ENCODE peak calls at places on chromosomes 7 and 10, in five cellular contexts. H is SHP77 treated with DMSO at 0.1 percent for 48 hours, W is Peyer's patch, F is PC-3, O is neural progenitor cell. U is an unnamed sample.

GRCh38 chr10:97307441-97307840 is 11.6 kb upstream of the FRAT1 start:
- DNase-seq in H (no peak), W (no peak), F (no peak), O (no peak), U (no peak)

GRCh38 chr10:1410032-1410431 is 327.3 kb downstream of the ADARB2 start:
- DNase-seq in H (no peak), W (no peak), F (no peak), O (no peak), U (no peak)

GRCh38 chr10:12501324-12501723 is 152.0 kb downstream of the CAMK1D start:
- DNase-seq in H (no peak), W (no peak), F (no peak), O (no peak), U (no peak)

GRCh38 chr7:44231088-44231487 is 30.3 kb downstream of the YKT6 start:
- DNase-seq in H (no peak), W (no peak), F (no peak), O (no peak), U (no peak)

GRCh38 chr10:7562026-7562425 is 104.7 kb downstream of the ITIH5 start:
- DNase-seq in H (no peak), W (no peak), F (no peak), O (no peak), U (no peak)

GRCh38 chr10:73889014-73889413 is 14.7 kb upstream of the CAMK2G start:
- DNase-seq in H (peak; percentile 28), W (peak; percentile 43), F (peak; percentile 100), O (no peak), U (peak; percentile 69)

GRCh38 chr10:78779339-78779955 is 289.3 kb upstream of the ZMIZ1 start:
- DNase-seq in H (no peak), W (no peak), F (peak; percentile 96), O (no peak), U (peak; percentile 35)

GRCh38 chr7:17651926-17652385 is 288.3 kb downstream of the SNX13 start:
- DNase-seq in H (no peak), W (no peak), F (peak; percentile 64), O (no peak), U (no peak)

GRCh38 chr7:54839538-54840213 is 80.7 kb upstream of the SEC61G start:
- DNase-seq in H (peak; percentile 60), W (no peak), F (peak; percentile 78), O (peak; percentile 71), U (peak; percentile 76)

GRCh38 chr7:47571355-47572100 is 10.4 kb downstream of the TNS3 start:
- DNase-seq in H (peak; percentile 88), W (peak; percentile 49), F (peak; percentile 84), O (no peak), U (peak; percentile 79)

GRCh38 chr7:28785002-28785995 is 172.8 kb downstream of the TRIL start:
- DNase-seq in H (no peak), W (no peak), F (no peak), O (no peak), U (no peak)

GRCh38 chr10:56547163-56547562 is 186.1 kb upstream of the ZWINT start:
- DNase-seq in H (no peak), W (peak; percentile 16), F (no peak), O (no peak), U (no peak)

GRCh38 chr7:80259-81236 is 111.8 kb upstream of the FAM20C start:
- DNase-seq in H (no peak), W (no peak), F (no peak), O (no peak), U (peak; percentile 52)

GRCh38 chr10:24643679-24644209 is 79.9 kb downstream of the ARHGAP21 start:
- DNase-seq in H (no peak), W (no peak), F (peak; percentile 29), O (no peak), U (no peak)

GRCh38 chr10:124378271-124378670 is 40.5 kb downstream of the OAT start:
- DNase-seq in H (no peak), W (no peak), F (no peak), O (no peak), U (no peak)

GRCh38 chr10:11204355-11204879 is 186.7 kb downstream of the CELF2 start:
- DNase-seq in H (no peak), W (no peak), F (no peak), O (peak; percentile 73), U (no peak)

GRCh38 chr10:94639902-94640301 is 43.6 kb upstream of the CYP2C18 start:
- DNase-seq in H (no peak), W (no peak), F (no peak), O (no peak), U (no peak)

GRCh38 chr7:50599385-50599784 is 34.2 kb upstream of the DDC start:
- DNase-seq in H (no peak), W (no peak), F (no peak), O (no peak), U (no peak)

GRCh38 chr10:103025696-103026095 is 107.6 kb downstream of the CNNM2 start:
- DNase-seq in H (no peak), W (no peak), F (no peak), O (no peak), U (no peak)

GRCh38 chr7:602341-603141 is 82.9 kb upstream of the PDGFA start:
- DNase-seq in H (no peak), W (peak; percentile 47), F (no peak), O (no peak), U (peak; percentile 63)

GRCh38 chr7:14309432-14309831 is 320.0 kb upstream of the ETV1 start:
- DNase-seq in H (no peak), W (no peak), F (no peak), O (no peak), U (no peak)

GRCh38 chr10:5493698-5494097 is 5.7 kb downstream of the CALML5 start:
- DNase-seq in H (no peak), W (no peak), F (peak; percentile 43), O (no peak), U (no peak)

GRCh38 chr10:114286971-114287370 is 47.9 kb downstream of the VWA2 start:
- DNase-seq in H (no peak), W (no peak), F (no peak), O (no peak), U (peak; percentile 42)

GRCh38 chr7:8178353-8178752 is 83.6 kb downstream of the ICA1 start:
- DNase-seq in H (no peak), W (no peak), F (no peak), O (no peak), U (no peak)

GRCh38 chr10:48364659-48365405 is 58.4 kb downstream of the MAPK8 start:
- DNase-seq in H (no peak), W (no peak), F (peak; percentile 82), O (no peak), U (no peak)

GRCh38 chr10:10794776-10795175 is 222.9 kb upstream of the CELF2 start:
- DNase-seq in H (no peak), W (no peak), F (peak; percentile 58), O (no peak), U (no peak)

GRCh38 chr7:128890306-128891109 is 20.0 kb downstream of the KCP start:
- DNase-seq in H (no peak), W (no peak), F (peak; percentile 71), O (peak; percentile 75), U (no peak)